ENCODE peak calls at places on chromosomes 11 and 22, in six cellular contexts. L is HCT116, D is stomach, Y is sigmoid colon, W is HepG2, T is transverse colon. U is an unnamed sample. For H3K4me1, the result is how much of the 10 kb centered on the place peaks cover.

GRCh38 chr11:58927393-58928081 is 11.8 kb upstream of the GLYATL1 start:
- DNase-seq in Y (no peak), D (peak), W (peak), L (no peak), T (peak), U (no peak)

GRCh38 chr11:111554532-111554931 is 14.0 kb downstream of the LAYN start:
- DNase-seq in D (no peak), Y (no peak), W (no peak), T (no peak), L (no peak), U (no peak)

GRCh38 chr11:35798423-35798822 is 135.8 kb downstream of the TRIM44 start:
- DNase-seq in Y (no peak), W (no peak), L (no peak), T (no peak), D (no peak), U (no peak)

GRCh38 chr11:104041792-104042191 is 5.4 kb downstream of the DDI1 start:
- DNase-seq in T (no peak), W (no peak), L (no peak), D (no peak), Y (no peak), U (no peak)

GRCh38 chr22:44786136-44786535 is 33.8 kb downstream of the ARHGAP8 start:
- DNase-seq in D (no peak), Y (no peak), W (no peak), L (no peak), T (no peak), U (no peak)

GRCh38 chr22:31829505-31829904 is 75.7 kb downstream of the DEPDC5 start:
- DNase-seq in D (no peak), Y (no peak), T (no peak), L (peak), W (peak), U (no peak)

GRCh38 chr22:38861170-38861874 is 10.7 kb downstream of the CBX6 start:
- DNase-seq in W (no peak), D (no peak), Y (peak), T (no peak), L (no peak), U (no peak)

GRCh38 chr11:130448416-130449068 is at the start of gene ADAMTS15:
- DNase-seq in L (peak), T (peak), W (peak), D (peak), Y (peak), U (no peak)

GRCh38 chr22:18109410-18110193 is 1.0 kb upstream of the TUBA8 start:
- DNase-seq in Y (no peak), W (no peak), T (no peak), L (no peak), D (no peak), U (no peak)

GRCh38 chr11:107457558-107458271 is at the start of gene CWF19L2:
- DNase-seq in W (peak), D (peak), L (peak), T (peak), Y (peak), U (peak)

GRCh38 chr11:34468209-34468841 is 29.6 kb downstream of the CAT start:
- DNase-seq in L (peak), W (peak), D (peak), Y (no peak), T (peak), U (no peak)

GRCh38 chr11:61695917-61696316 is 15.7 kb downstream of the DAGLA start:
- DNase-seq in Y (peak), W (no peak), D (peak), T (peak), L (no peak), U (no peak)

GRCh38 chr11:61696602-61697001 is 16.4 kb downstream of the DAGLA start:
- DNase-seq in D (no peak), T (no peak), L (no peak), Y (no peak), W (no peak), U (no peak)

GRCh38 chr11:61693897-61694840 is 14.0 kb downstream of the DAGLA start:
- DNase-seq in D (no peak), Y (peak), T (peak), W (peak), L (no peak), U (no peak)

GRCh38 chr11:61697093-61697492 is 16.9 kb downstream of the DAGLA start:
- DNase-seq in W (no peak), T (no peak), D (no peak), Y (no peak), L (no peak), U (no peak)

DNA sequence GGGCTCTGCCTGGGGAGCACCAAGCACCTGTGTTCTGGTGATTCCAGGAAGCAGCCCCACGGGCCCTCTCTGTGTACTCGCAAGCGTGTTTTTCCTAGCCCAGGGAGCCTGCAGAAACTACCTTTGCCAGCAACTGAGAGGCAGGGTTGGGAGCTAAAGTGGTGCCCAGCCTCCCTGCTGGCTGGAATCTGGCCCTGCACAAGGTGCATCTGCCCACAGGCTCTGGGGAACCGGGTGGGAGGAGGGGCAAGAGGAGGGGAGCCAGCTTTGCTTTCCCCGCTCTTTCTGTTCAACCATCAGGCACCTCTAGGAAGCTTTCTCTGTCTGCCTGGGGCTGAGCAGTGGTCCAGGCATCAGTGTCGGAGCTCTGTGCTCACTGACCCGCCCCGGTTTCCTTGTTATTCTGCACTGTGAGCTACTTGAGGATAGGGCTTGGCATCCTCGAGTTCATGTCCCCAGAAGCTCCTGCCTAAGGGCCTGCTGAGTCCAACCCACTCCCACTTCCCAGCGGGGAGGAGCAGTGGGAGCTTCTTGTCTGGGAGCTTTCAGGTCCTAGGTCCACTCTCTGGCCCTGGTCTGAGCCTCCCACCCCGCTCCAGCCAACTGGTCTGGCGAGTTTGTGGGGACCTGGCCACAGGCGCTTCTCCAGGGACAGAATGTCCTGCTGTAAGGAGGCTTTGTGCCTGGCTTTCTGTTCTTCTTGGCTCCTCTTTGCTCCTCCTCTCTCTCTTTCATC is 14.9 kb downstream of the DAGLA start:
- DNase-seq in L (no peak), T (peak), Y (peak), W (peak), D (peak), U (no peak)
- H3K4me1 ChIP-seq in L (half or more), T (half or more), Y (half or more), W (half or more), D (half or more), U (half or more)

DNA sequence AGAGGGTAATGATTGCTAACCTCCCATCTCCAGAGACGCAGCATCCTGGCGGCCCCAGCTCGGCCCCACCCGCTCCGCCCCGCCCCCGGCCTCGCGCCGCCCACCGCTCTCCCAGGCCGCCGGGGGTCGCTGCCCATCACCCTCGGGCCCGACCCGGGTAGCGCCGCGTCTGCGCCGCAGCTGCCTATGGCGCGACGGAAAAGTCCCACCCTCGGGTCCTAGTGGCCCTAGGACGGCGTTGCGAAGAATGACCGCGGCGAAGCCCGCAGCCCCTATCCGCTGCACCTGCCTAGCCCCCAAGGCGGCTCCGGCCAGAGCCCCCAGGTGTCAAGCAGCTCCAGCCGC is 457 bp downstream of the CPSF7 start:
- DNase-seq in T (peak), D (peak), W (peak), Y (peak), L (peak), U (no peak)
- TF ChIP-seq POLR2A in T (no peak), D (no peak), W (peak), Y (no peak), L (no peak), U (no peak)

GRCh38 chr11:72686639-72687215 is 12.5 kb upstream of the PDE2A start:
- DNase-seq in D (no peak), T (no peak), W (no peak), Y (no peak), L (no peak), U (no peak)

GRCh38 chr11:72683782-72684200 is 9.6 kb upstream of the PDE2A start:
- DNase-seq in L (no peak), T (peak), D (peak), W (peak), Y (no peak), U (no peak)

GRCh38 chr11:72685560-72686480 is 11.6 kb upstream of the PDE2A start:
- DNase-seq in T (peak), L (no peak), W (no peak), D (no peak), Y (peak), U (no peak)

GRCh38 chr11:72682238-72682872 is 8.1 kb upstream of the PDE2A start:
- DNase-seq in T (no peak), D (no peak), L (no peak), W (no peak), Y (no peak), U (no peak)

DNA sequence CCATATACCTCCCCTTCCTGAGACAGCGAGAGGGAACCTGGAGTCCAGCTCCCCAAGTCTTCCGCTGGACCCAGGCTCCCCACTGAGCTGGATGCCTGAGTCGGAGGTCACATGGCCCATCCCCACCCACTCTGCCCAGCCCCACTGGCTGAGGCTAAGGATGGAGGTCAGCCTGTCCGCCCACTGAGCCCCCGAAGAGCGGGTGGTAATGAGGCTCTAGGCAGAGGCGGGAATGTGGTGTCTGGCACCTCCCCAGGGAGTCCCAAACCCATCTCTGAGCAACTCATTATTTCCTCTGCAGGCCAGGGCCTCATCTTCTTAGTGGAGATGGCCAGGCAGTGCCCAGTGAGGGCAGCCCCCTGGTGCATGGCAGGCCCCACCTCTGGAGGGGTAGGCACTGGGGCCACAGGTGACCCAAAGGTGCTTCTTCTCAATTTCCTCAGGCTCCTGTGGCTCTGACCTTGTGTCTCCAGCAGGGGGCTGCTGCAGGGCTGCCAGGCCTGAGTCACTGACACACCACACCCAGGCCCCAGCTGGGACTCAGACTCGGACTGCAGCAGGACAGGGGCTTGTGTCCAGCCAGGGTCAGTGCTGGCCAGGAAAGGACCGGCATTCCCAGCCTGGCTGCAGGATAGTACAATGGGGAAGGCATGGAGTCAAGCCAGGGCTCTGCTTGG is 10.2 kb upstream of the PDE2A start:
- DNase-seq in W (peak), Y (peak), T (peak), D (peak), L (peak), U (no peak)
- TF ChIP-seq POLR2AphosphoS5 in W (no peak), Y (no peak), T (no peak), D (no peak), L (no peak), U (peak)

DNA sequence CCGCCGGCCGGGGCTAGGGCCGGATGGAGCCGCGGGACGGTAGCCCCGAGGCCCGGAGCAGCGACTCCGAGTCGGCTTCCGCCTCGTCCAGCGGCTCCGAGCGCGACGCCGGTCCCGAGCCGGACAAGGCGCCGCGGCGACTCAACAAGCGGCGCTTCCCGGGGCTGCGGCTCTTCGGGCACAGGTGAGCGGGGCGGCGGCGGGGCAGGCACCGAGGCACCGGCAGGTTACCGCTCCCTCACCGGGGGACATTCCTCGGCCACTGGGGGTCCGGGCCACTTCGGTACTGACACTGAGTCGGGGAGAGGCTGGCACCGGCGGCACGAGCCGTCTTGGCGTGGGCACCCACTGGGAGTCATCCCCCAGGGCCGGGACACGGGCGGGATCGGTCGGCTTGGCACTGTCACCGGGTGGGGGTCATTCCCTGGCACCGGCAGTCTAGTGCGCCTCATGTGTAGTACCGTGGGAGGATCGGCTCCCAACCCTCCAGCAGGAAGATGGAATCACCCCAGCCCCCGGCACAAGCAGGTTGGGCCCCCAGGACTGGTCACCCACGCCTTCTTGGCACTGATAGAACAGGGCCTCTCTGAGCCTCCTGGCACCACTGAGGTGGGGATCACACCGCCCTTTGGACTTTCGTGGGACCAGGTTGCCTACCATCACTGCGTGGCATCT is 511 bp downstream of the DGKZ start:
- DNase-seq in Y (peak), D (no peak), L (no peak), W (no peak), T (peak), U (no peak)
- H3K4me1 ChIP-seq in Y (under half), D (half or more), L (under half), W (half or more), T (under half), U (half or more)

GRCh38 chr11:2158291-2158737 is 2.7 kb downstream of the INS start:
- DNase-seq in Y (no peak), L (no peak), T (no peak), D (no peak), W (no peak), U (no peak)
- TF ChIP-seq POLR2A in Y (no peak), L (no peak), T (no peak), D (no peak), W (no peak), U (no peak)

GRCh38 chr11:68261006-68261405 is 10.8 kb downstream of the C11orf24 start:
- DNase-seq in L (no peak), T (no peak), D (no peak), W (no peak), Y (no peak), U (no peak)

GRCh38 chr11:68263444-68264035 is 8.2 kb downstream of the C11orf24 start:
- DNase-seq in T (no peak), Y (no peak), L (no peak), D (no peak), W (no peak), U (no peak)

GRCh38 chr11:68262544-68262827 is 9.3 kb downstream of the C11orf24 start:
- DNase-seq in Y (no peak), L (no peak), T (no peak), W (no peak), D (no peak), U (no peak)

GRCh38 chr11:68260484-68260883 is 11.3 kb downstream of the C11orf24 start:
- DNase-seq in W (no peak), T (no peak), L (no peak), Y (no peak), D (no peak), U (no peak)

GRCh38 chr11:68261749-68262543 is 9.8 kb downstream of the C11orf24 start:
- DNase-seq in T (no peak), W (no peak), L (no peak), Y (no peak), D (no peak), U (no peak)
- TF ChIP-seq POLR2AphosphoS5 in T (no peak), W (peak), L (peak), Y (no peak), D (no peak), U (no peak)

DNA sequence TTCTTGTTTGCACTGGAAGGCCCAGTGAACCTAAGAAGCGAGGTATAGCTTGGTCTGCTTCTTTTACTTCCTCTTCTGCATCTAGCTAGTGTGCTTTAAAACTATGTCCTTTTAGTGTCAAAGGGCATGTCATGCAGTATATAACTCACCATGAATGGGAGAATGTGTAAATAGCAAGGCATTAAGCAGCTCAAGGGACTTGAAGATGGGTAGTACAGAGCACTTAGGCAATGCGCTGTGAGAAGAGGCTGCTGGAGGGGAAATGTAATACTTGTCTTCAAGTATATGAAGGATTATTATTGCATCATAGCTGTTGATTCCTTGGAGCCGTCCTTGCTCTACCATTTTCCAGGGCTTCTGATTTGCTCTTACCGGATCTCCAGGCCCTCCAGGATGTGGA is 7.6 kb downstream of the MAML2 start:
- DNase-seq in W (no peak), Y (no peak), D (no peak), L (no peak), T (no peak), U (no peak)
- H3K4me1 ChIP-seq in W (half or more), Y (under half), D (half or more), L (under half), T (half or more), U (half or more)

DNA sequence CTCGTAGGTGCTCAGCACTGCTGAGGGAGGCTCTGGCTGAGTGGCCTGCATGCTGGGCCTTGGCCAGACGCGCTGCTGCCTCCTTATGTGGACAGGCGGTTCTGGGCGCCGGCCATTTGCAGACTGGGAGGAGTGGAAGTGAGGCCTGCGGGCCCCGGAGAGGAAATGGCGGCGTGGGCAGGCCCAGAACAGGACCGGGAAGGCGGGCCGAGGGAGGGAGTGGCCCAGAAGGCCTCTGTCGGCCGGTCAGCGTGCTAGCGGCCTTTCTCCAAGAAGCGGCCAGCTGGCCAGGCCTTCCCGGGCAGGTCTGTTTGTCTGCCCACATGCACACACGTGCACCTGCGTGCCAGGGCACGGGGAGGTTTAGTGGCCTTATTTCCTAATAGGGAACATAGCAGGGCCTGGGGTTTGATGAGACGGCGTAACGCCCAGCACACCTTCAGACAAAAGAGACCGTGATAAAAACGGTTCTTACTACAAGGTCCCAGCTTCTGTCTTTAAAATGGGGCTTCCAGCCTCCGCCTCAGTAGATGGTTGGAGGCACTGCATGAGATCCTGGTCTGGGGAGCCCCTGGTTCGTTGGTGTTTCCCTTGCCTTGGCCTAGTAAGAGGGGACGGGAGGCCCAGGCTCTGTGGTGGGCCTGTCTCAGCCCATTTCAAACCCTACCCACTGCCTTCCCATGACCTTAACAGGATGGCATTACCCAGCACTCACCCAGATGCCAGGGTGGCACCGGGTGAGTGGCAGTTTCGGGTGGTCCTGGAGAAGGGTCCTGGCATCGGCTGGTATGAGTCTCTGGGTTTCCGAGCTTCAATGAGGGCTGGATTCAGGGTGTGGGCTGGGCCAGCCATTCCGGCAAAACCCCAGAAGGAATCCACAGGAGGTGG is 65.1 kb upstream of the PPARA start:
- DNase-seq in T (peak), D (peak), L (no peak), W (no peak), Y (peak), U (no peak)
- TF ChIP-seq POLR2A in T (no peak), D (no peak), L (no peak), W (no peak), Y (no peak), U (peak)